ENCODE peak calls at places on chromosomes 4 and X, in seven cellular contexts. One of them, this sample, is unnamed.

GRCh38 chr4:154497901-154498300 is 6.3 kb upstream of the DCHS2 start:
- DNase-seq in AG04449: no peak
- DNase-seq in right atrium auricular region: no peak
- DNase-seq in kidney epithelial cell: no peak
- DNase-seq in Caco-2: no peak
- DNase-seq in psoas muscle: no peak
- DNase-seq in astrocyte of the spinal cord: no peak
- DNase-seq in this sample: no peak

GRCh38 chr4:7191546-7192251 is 639 bp upstream of the SORCS2 start:
- DNase-seq in AG04449: no peak
- DNase-seq in right atrium auricular region: no peak
- DNase-seq in kidney epithelial cell: no peak
- DNase-seq in Caco-2: no peak
- DNase-seq in psoas muscle: peak; percentile 55
- DNase-seq in astrocyte of the spinal cord: no peak
- DNase-seq in this sample: no peak

GRCh38 chr4:113260671-113261070 is 211.2 kb downstream of the ANK2 start:
- DNase-seq in AG04449: no peak
- DNase-seq in right atrium auricular region: no peak
- DNase-seq in kidney epithelial cell: no peak
- DNase-seq in Caco-2: no peak
- DNase-seq in psoas muscle: no peak
- DNase-seq in astrocyte of the spinal cord: no peak
- DNase-seq in this sample: no peak

GRCh38 chr4:32519060-32519459 is 1798.9 kb downstream of the PCDH7 start:
- DNase-seq in AG04449: no peak
- DNase-seq in right atrium auricular region: no peak
- DNase-seq in kidney epithelial cell: peak; percentile 18
- DNase-seq in Caco-2: no peak
- DNase-seq in psoas muscle: no peak
- DNase-seq in astrocyte of the spinal cord: peak; percentile 29
- DNase-seq in this sample: no peak

GRCh38 chrX:113400193-113400704 is 559.6 kb upstream of the AMOT start:
- DNase-seq in AG04449: no peak
- DNase-seq in right atrium auricular region: no peak
- DNase-seq in kidney epithelial cell: peak; percentile 12
- DNase-seq in Caco-2: no peak
- DNase-seq in psoas muscle: no peak
- DNase-seq in astrocyte of the spinal cord: peak; percentile 4
- DNase-seq in this sample: no peak

GRCh38 chr4:150583287-150584197 is 1.6 kb downstream of the MAB21L2 start:
- DNase-seq in AG04449: no peak
- DNase-seq in right atrium auricular region: no peak
- DNase-seq in kidney epithelial cell: no peak
- DNase-seq in Caco-2: no peak
- DNase-seq in psoas muscle: no peak
- DNase-seq in astrocyte of the spinal cord: peak; percentile 51
- DNase-seq in this sample: no peak

GRCh38 chrX:94545722-94546121 is 871.7 kb downstream of the FAM133A start:
- DNase-seq in AG04449: no peak
- DNase-seq in right atrium auricular region: no peak
- DNase-seq in kidney epithelial cell: no peak
- DNase-seq in Caco-2: no peak
- DNase-seq in psoas muscle: no peak
- DNase-seq in astrocyte of the spinal cord: no peak
- DNase-seq in this sample: no peak

GRCh38 chrX:68831405-68832100 is 2.7 kb downstream of the EFNB1 start:
- DNase-seq in AG04449: no peak
- DNase-seq in right atrium auricular region: peak; percentile 51
- DNase-seq in kidney epithelial cell: no peak
- DNase-seq in Caco-2: no peak
- DNase-seq in psoas muscle: no peak
- DNase-seq in astrocyte of the spinal cord: no peak
- DNase-seq in this sample: no peak

GRCh38 chr4:124947622-124948265 is 235.2 kb upstream of the ANKRD50 start:
- DNase-seq in AG04449: no peak
- DNase-seq in right atrium auricular region: no peak
- DNase-seq in kidney epithelial cell: no peak
- DNase-seq in Caco-2: no peak
- DNase-seq in psoas muscle: no peak
- DNase-seq in astrocyte of the spinal cord: no peak
- DNase-seq in this sample: no peak

GRCh38 chr4:140330311-140330900 is 43.0 kb upstream of the SCOC start:
- DNase-seq in AG04449: no peak
- DNase-seq in right atrium auricular region: no peak
- DNase-seq in kidney epithelial cell: no peak
- DNase-seq in Caco-2: no peak
- DNase-seq in psoas muscle: no peak
- DNase-seq in astrocyte of the spinal cord: peak; percentile 59
- DNase-seq in this sample: no peak

GRCh38 chr4:171157462-171158082 is 655.6 kb upstream of the GALNTL6 start:
- DNase-seq in AG04449: no peak
- DNase-seq in right atrium auricular region: no peak
- DNase-seq in kidney epithelial cell: no peak
- DNase-seq in Caco-2: peak; percentile 25
- DNase-seq in psoas muscle: no peak
- DNase-seq in astrocyte of the spinal cord: no peak
- DNase-seq in this sample: no peak

GRCh38 chr4:123974419-123975105 is 578.0 kb downstream of the SPRY1 start:
- DNase-seq in AG04449: no peak
- DNase-seq in right atrium auricular region: no peak
- DNase-seq in kidney epithelial cell: no peak
- DNase-seq in Caco-2: no peak
- DNase-seq in psoas muscle: no peak
- DNase-seq in astrocyte of the spinal cord: no peak
- DNase-seq in this sample: no peak

GRCh38 chr4:146072381-146072780 is 103.1 kb upstream of the LSM6 start:
- DNase-seq in AG04449: no peak
- DNase-seq in right atrium auricular region: no peak
- DNase-seq in kidney epithelial cell: no peak
- DNase-seq in Caco-2: no peak
- DNase-seq in psoas muscle: no peak
- DNase-seq in astrocyte of the spinal cord: no peak
- DNase-seq in this sample: no peak

GRCh38 chrX:16033336-16033735 is 90.0 kb upstream of the GRPR start:
- DNase-seq in AG04449: peak; percentile 44
- DNase-seq in right atrium auricular region: no peak
- DNase-seq in kidney epithelial cell: no peak
- DNase-seq in Caco-2: no peak
- DNase-seq in psoas muscle: no peak
- DNase-seq in astrocyte of the spinal cord: no peak
- DNase-seq in this sample: no peak

GRCh38 chr4:44632089-44632488 is 19.3 kb downstream of the YIPF7 start:
- DNase-seq in AG04449: no peak
- DNase-seq in right atrium auricular region: no peak
- DNase-seq in kidney epithelial cell: no peak
- DNase-seq in Caco-2: no peak
- DNase-seq in psoas muscle: no peak
- DNase-seq in astrocyte of the spinal cord: no peak
- DNase-seq in this sample: no peak

GRCh38 chr4:56307423-56307822 is 79.9 kb downstream of the AASDH start:
- DNase-seq in AG04449: no peak
- DNase-seq in right atrium auricular region: no peak
- DNase-seq in kidney epithelial cell: peak; percentile 97
- DNase-seq in Caco-2: no peak
- DNase-seq in psoas muscle: no peak
- DNase-seq in astrocyte of the spinal cord: no peak
- DNase-seq in this sample: no peak

GRCh38 chrX:105821471-105822081 is 763 bp upstream of the NRK start:
- DNase-seq in AG04449: no peak
- DNase-seq in right atrium auricular region: no peak
- DNase-seq in kidney epithelial cell: peak; percentile 26
- DNase-seq in Caco-2: peak; percentile 47
- DNase-seq in psoas muscle: no peak
- DNase-seq in astrocyte of the spinal cord: peak; percentile 41
- DNase-seq in this sample: no peak

DNA sequence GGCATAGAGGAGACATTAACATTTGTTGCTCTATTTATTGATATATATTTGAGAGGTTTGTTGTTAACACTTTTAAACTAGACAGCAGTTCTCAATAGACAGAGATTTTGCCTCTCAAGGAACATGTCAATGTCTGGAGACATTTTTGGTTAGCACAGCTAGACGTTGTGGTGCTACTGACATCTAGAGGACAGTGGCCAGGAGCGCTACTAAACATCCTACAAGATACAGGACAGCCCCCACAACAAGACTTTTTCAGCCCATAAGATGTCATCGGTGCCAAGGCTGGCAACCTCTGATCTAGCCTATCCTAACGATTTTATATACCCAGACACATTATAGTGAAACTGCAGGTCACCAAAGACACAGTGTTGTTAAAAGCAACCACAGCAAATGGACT is 18.4 kb upstream of the CTSO start:
- DNase-seq in AG04449: no peak
- DNase-seq in right atrium auricular region: no peak
- DNase-seq in kidney epithelial cell: no peak
- DNase-seq in Caco-2: peak; percentile 40
- DNase-seq in psoas muscle: no peak
- DNase-seq in astrocyte of the spinal cord: peak; percentile 26
- DNase-seq in this sample: no peak
- TF ChIP-seq CTCF in AG04449: peak; percentile 36
- TF ChIP-seq CTCF in right atrium auricular region: no peak
- TF ChIP-seq CTCF in kidney epithelial cell: peak; percentile 40
- TF ChIP-seq CTCF in Caco-2: peak; percentile 61
- TF ChIP-seq CTCF in psoas muscle: peak; percentile 27
- TF ChIP-seq CTCF in astrocyte of the spinal cord: peak; percentile 48
- TF ChIP-seq CTCF in this sample: peak; percentile 66

DNA sequence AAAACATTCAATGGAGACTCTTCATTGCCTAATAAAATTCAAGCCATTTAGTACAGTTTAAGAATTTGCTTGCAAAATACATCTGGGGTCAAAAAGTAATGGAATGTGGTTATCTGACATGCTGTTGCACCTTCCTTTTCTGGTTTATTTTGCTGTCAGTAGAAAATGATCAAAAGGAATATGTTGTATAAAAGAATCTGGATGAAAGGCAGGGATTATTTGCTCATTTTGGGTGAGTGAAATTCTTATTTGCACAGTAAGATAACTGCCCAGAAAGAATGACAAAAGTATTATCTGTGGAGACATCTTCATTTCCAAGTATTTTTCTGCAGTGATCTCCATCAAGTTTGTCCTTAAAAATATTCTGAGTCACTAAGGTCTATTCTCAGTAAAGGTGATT is 30.4 kb downstream of the BOD1L1 start:
- DNase-seq in AG04449: no peak
- DNase-seq in right atrium auricular region: no peak
- DNase-seq in kidney epithelial cell: no peak
- DNase-seq in Caco-2: no peak
- DNase-seq in psoas muscle: no peak
- DNase-seq in astrocyte of the spinal cord: no peak
- DNase-seq in this sample: no peak
- H3K4me3 ChIP-seq in AG04449: no peak overlapping the region
- H3K4me3 ChIP-seq in right atrium auricular region: no peak overlapping the region
- H3K4me3 ChIP-seq in kidney epithelial cell: no peak overlapping the region
- H3K4me3 ChIP-seq in Caco-2: no peak overlapping the region
- H3K4me3 ChIP-seq in psoas muscle: no peak overlapping the region
- H3K4me3 ChIP-seq in astrocyte of the spinal cord: no peak overlapping the region
- H3K4me3 ChIP-seq in this sample: no peak overlapping the region

GRCh38 chrX:103626855-103627254 is 1.9 kb upstream of the TCEAL1 start:
- DNase-seq in AG04449: no peak
- DNase-seq in right atrium auricular region: no peak
- DNase-seq in kidney epithelial cell: no peak
- DNase-seq in Caco-2: no peak
- DNase-seq in psoas muscle: no peak
- DNase-seq in astrocyte of the spinal cord: peak; percentile 37
- DNase-seq in this sample: no peak

GRCh38 chrX:103628386-103629290 is at the start of gene TCEAL1:
- DNase-seq in AG04449: no peak
- DNase-seq in right atrium auricular region: no peak
- DNase-seq in kidney epithelial cell: no peak
- DNase-seq in Caco-2: peak; percentile 59
- DNase-seq in psoas muscle: peak; percentile 81
- DNase-seq in astrocyte of the spinal cord: peak; percentile 36
- DNase-seq in this sample: no peak

GRCh38 chrX:103631145-103631544 is 2.4 kb downstream of the TCEAL1 start:
- DNase-seq in AG04449: no peak
- DNase-seq in right atrium auricular region: no peak
- DNase-seq in kidney epithelial cell: no peak
- DNase-seq in Caco-2: no peak
- DNase-seq in psoas muscle: no peak
- DNase-seq in astrocyte of the spinal cord: no peak
- DNase-seq in this sample: no peak

GRCh38 chrX:103629295-103630170 is 758 bp downstream of the TCEAL1 start:
- DNase-seq in AG04449: no peak
- DNase-seq in right atrium auricular region: no peak
- DNase-seq in kidney epithelial cell: no peak
- DNase-seq in Caco-2: peak; percentile 69
- DNase-seq in psoas muscle: peak; percentile 71
- DNase-seq in astrocyte of the spinal cord: peak; percentile 79
- DNase-seq in this sample: no peak

DNA sequence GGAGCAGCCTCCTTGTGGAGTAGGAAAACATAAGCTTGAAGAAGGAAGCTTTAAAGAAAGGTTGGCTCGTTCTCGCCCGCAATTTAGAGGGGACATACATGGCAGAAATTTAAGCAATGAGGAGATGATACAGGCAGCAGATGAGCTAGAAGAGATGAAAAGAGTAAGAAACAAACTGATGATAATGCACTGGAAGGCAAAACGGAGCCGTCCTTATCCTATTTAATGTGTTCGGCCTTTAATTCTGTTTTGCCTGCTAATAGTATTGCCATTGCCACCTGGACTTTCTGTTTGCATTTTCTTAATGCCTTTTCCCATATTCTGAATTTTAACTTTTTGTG is 1.4 kb downstream of the TCEAL1 start:
- DNase-seq in AG04449: no peak
- DNase-seq in right atrium auricular region: no peak
- DNase-seq in kidney epithelial cell: no peak
- DNase-seq in Caco-2: no peak
- DNase-seq in psoas muscle: no peak
- DNase-seq in astrocyte of the spinal cord: no peak
- DNase-seq in this sample: no peak
- TF ChIP-seq CTCF in AG04449: no peak
- TF ChIP-seq CTCF in right atrium auricular region: no peak
- TF ChIP-seq CTCF in kidney epithelial cell: no peak
- TF ChIP-seq CTCF in Caco-2: no peak
- TF ChIP-seq CTCF in psoas muscle: no peak
- TF ChIP-seq CTCF in astrocyte of the spinal cord: no peak
- TF ChIP-seq CTCF in this sample: no peak

GRCh38 chr4:76898385-76898692 is 395 bp upstream of the SOWAHB start:
- DNase-seq in AG04449: no peak
- DNase-seq in right atrium auricular region: no peak
- DNase-seq in kidney epithelial cell: no peak
- DNase-seq in Caco-2: no peak
- DNase-seq in psoas muscle: no peak
- DNase-seq in astrocyte of the spinal cord: no peak
- DNase-seq in this sample: no peak
- H3K4me3 ChIP-seq in AG04449: peak overlapping the region; percentile 48
- H3K4me3 ChIP-seq in right atrium auricular region: peak overlapping the region; percentile 52
- H3K4me3 ChIP-seq in kidney epithelial cell: peak overlapping the region; percentile 63
- H3K4me3 ChIP-seq in Caco-2: peak overlapping the region; percentile 92
- H3K4me3 ChIP-seq in psoas muscle: peak overlapping the region; percentile 64
- H3K4me3 ChIP-seq in astrocyte of the spinal cord: peak overlapping the region; percentile 39
- H3K4me3 ChIP-seq in this sample: peak overlapping the region; percentile 76

GRCh38 chrX:51728202-51728601 is 15.0 kb upstream of the GSPT2 start:
- DNase-seq in AG04449: no peak
- DNase-seq in right atrium auricular region: no peak
- DNase-seq in kidney epithelial cell: no peak
- DNase-seq in Caco-2: no peak
- DNase-seq in psoas muscle: no peak
- DNase-seq in astrocyte of the spinal cord: no peak
- DNase-seq in this sample: no peak
- TF ChIP-seq CTCF in AG04449: no peak
- TF ChIP-seq CTCF in right atrium auricular region: no peak
- TF ChIP-seq CTCF in kidney epithelial cell: no peak
- TF ChIP-seq CTCF in Caco-2: no peak
- TF ChIP-seq CTCF in psoas muscle: no peak
- TF ChIP-seq CTCF in astrocyte of the spinal cord: no peak
- TF ChIP-seq CTCF in this sample: no peak

This sample was measured in LNCaP clone FGC.